ENCODE peak calls at places on chromosomes 5 and 9, in ten cellular contexts. X, K, M, C, A, I, E, U, Z and T are unnamed samples.
A peak's percentile ranks its signal among the peaks of the same experiment; 100 is the strongest.

GRCh38 chr9:99628843-99629242 is 192.8 kb upstream of the NR4A3 start:
- DNase-seq in K (no peak), E (no peak), C (no peak), Z (no peak), U (no peak), A (no peak), I (no peak), M (no peak), X (no peak), T (no peak)

GRCh38 chr5:68215888-68216736 is 556 bp downstream of the PIK3R1 start:
- DNase-seq in Z (peak; percentile 85), A (peak; percentile 87), M (peak; percentile 53), U (peak; percentile 79), K (peak; percentile 51), E (peak; percentile 60), X (peak; percentile 45), C (peak; percentile 37), I (peak; percentile 87), T (peak; percentile 39)

GRCh38 chr5:72280655-72281069 is 39.4 kb downstream of the MRPS27 start:
- DNase-seq in M (peak; percentile 6), X (no peak), Z (no peak), A (peak; percentile 37), U (no peak), C (no peak), I (no peak), K (peak; percentile 26), E (peak; percentile 42), T (no peak)

GRCh38 chr9:111187376-111187775 is 142.6 kb downstream of the OR2K2 start:
- DNase-seq in I (no peak), C (no peak), U (no peak), X (no peak), E (no peak), K (peak; percentile 11), M (no peak), Z (no peak), A (no peak), T (no peak)

GRCh38 chr5:157761690-157762611 is 18.4 kb downstream of the LSM11 start:
- DNase-seq in I (peak; percentile 68), C (no peak), X (peak; percentile 40), A (peak; percentile 59), E (peak; percentile 67), M (peak; percentile 7), K (peak; percentile 74), Z (peak; percentile 70), U (no peak), T (no peak)

GRCh38 chr5:140054086-140054689 is 11.1 kb upstream of the NRG2 start:
- DNase-seq in I (no peak), M (no peak), Z (no peak), E (no peak), X (no peak), A (no peak), C (no peak), K (peak; percentile 42), U (no peak), T (no peak)

GRCh38 chr5:111518747-111519146 is 6.4 kb upstream of the STARD4 start:
- DNase-seq in M (no peak), K (no peak), U (no peak), X (no peak), Z (no peak), I (no peak), A (no peak), E (no peak), C (no peak), T (no peak)

GRCh38 chr5:159854916-159855315 is 61.4 kb upstream of the ADRA1B start:
- DNase-seq in K (peak; percentile 55), C (no peak), A (peak; percentile 34), E (peak; percentile 48), Z (no peak), M (no peak), U (no peak), X (no peak), I (no peak), T (no peak)

GRCh38 chr9:91824591-91825339 is 125.3 kb downstream of the ROR2 start:
- DNase-seq in M (no peak), C (no peak), Z (no peak), U (no peak), I (no peak), X (no peak), A (no peak), E (peak; percentile 69), K (no peak), T (no peak)

GRCh38 chr5:149799119-149799623 is 69.1 kb downstream of the PPARGC1B start:
- DNase-seq in A (peak; percentile 67), I (no peak), X (peak; percentile 14), U (no peak), M (no peak), K (peak; percentile 91), Z (no peak), C (no peak), E (peak; percentile 94), T (no peak)

GRCh38 chr5:157484768-157485167 is 24.8 kb downstream of the NIPAL4 start:
- DNase-seq in M (peak; percentile 23), I (no peak), Z (no peak), C (no peak), A (no peak), X (no peak), U (no peak), K (no peak), E (no peak), T (no peak)

GRCh38 chr9:8447618-8448017 is 648.0 kb upstream of the DMAC1 start:
- DNase-seq in M (no peak), Z (no peak), A (no peak), I (no peak), U (no peak), C (no peak), E (no peak), X (no peak), K (no peak), T (no peak)

GRCh38 chr9:83701286-83701685 is 6.5 kb downstream of the UBQLN1 start:
- DNase-seq in I (no peak), K (no peak), X (no peak), M (no peak), Z (no peak), C (no peak), U (no peak), A (no peak), E (no peak), T (no peak)

GRCh38 chr9:29213374-29214161 is 1640.3 kb upstream of the C9orf72 start:
- DNase-seq in C (peak; percentile 25), M (no peak), X (no peak), I (peak; percentile 92), Z (no peak), A (no peak), K (peak; percentile 37), E (no peak), U (no peak), T (no peak)

GRCh38 chr5:134511796-134512660 is 13.4 kb upstream of the JADE2 start:
- DNase-seq in U (no peak), A (peak; percentile 42), E (peak; percentile 72), I (no peak), X (no peak), Z (no peak), C (no peak), K (peak; percentile 73), M (peak; percentile 21), T (no peak)

GRCh38 chr9:88809371-88809770 is 181.9 kb upstream of the S1PR3 start:
- DNase-seq in M (no peak), X (no peak), E (no peak), U (peak; percentile 19), I (no peak), C (no peak), Z (no peak), K (no peak), A (peak; percentile 40), T (no peak)